ENCODE peak calls at places on chromosomes 6 and 20, in six cellular contexts. C is stimulated activated CD4-positive, alpha-beta T cell treated with anti-CD3 and anti-CD28 coated beads, Interleukin-1b, Interleukin-23, amount 100 ng/mL, for 4 hours; T is T-helper 2 cell; B is A172; S is fibroblast of lung; Y is astrocyte of the spinal cord. M is an unnamed sample.

GRCh38 chr6:51866867-51867266 is 220.5 kb downstream of the PKHD1 start:
- DNase-seq in C (no peak), T (no peak), B (no peak), S (no peak), Y (no peak), M (no peak)

GRCh38 chr6:53524455-53524815 is 20.5 kb downstream of the GCLC start:
- DNase-seq in C (no peak), T (no peak), B (peak; percentile 17), S (peak; percentile 51), Y (peak; percentile 51), M (peak; percentile 47)

GRCh38 chr6:125888989-125889656 is 67.4 kb upstream of the HINT3 start:
- DNase-seq in C (no peak), T (no peak), B (peak; percentile 18), S (peak; percentile 56), Y (peak; percentile 13), M (peak; percentile 54)

GRCh38 chr6:69866351-69867074 is at the start of gene COL19A1:
- DNase-seq in C (no peak), T (no peak), B (no peak), S (no peak), Y (peak; percentile 14), M (peak; percentile 4)

GRCh38 chr20:48910360-48910781 is 11.1 kb upstream of the ARFGEF2 start:
- DNase-seq in C (no peak), T (no peak), B (no peak), S (peak; percentile 41), Y (peak; percentile 45), M (no peak)

GRCh38 chr6:7542065-7542877 is 800 bp downstream of the DSP start:
- DNase-seq in C (peak; percentile 3), T (no peak), B (peak; percentile 22), S (no peak), Y (peak; percentile 3), M (peak; percentile 21)

GRCh38 chr20:7754102-7754501 is 186.2 kb downstream of the HAO1 start:
- DNase-seq in C (no peak), T (no peak), B (no peak), S (no peak), Y (peak; percentile 19), M (no peak)

GRCh38 chr6:89745728-89746127 is 73.9 kb downstream of the MDN1 start:
- DNase-seq in C (no peak), T (no peak), B (no peak), S (peak; percentile 70), Y (no peak), M (no peak)

GRCh38 chr6:148611213-148611612 is 135.6 kb upstream of the UST start:
- DNase-seq in C (no peak), T (no peak), B (peak; percentile 71), S (peak; percentile 67), Y (peak; percentile 31), M (no peak)

GRCh38 chr6:119541132-119541905 is 191.8 kb upstream of the MAN1A1 start:
- DNase-seq in C (no peak), T (no peak), B (peak; percentile 90), S (peak; percentile 100), Y (peak; percentile 99), M (peak; percentile 65)

GRCh38 chr6:36973647-36974046 is 12.3 kb downstream of the MTCH1 start:
- DNase-seq in C (no peak), T (no peak), B (no peak), S (no peak), Y (no peak), M (no peak)

GRCh38 chr6:28863607-28864320 is 60.0 kb downstream of the TRIM27 start:
- DNase-seq in C (peak; percentile 68), T (peak; percentile 80), B (peak; percentile 82), S (peak; percentile 90), Y (peak; percentile 86), M (peak; percentile 34)

GRCh38 chr6:15927531-15928230 is 201.2 kb upstream of the MYLIP start:
- DNase-seq in C (no peak), T (no peak), B (no peak), S (no peak), Y (no peak), M (no peak)

GRCh38 chr20:47453167-47453782 is 48.4 kb upstream of the NCOA3 start:
- DNase-seq in C (no peak), T (no peak), B (peak; percentile 87), S (peak; percentile 77), Y (peak; percentile 92), M (peak; percentile 67)

GRCh38 chr20:2812189-2812588 is 2.6 kb upstream of the C20orf141 start:
- DNase-seq in C (no peak), T (no peak), B (no peak), S (no peak), Y (no peak), M (no peak)

GRCh38 chr6:157325069-157325805 is 1.9 kb upstream of the TMEM242 start:
- DNase-seq in C (no peak), T (no peak), B (no peak), S (no peak), Y (peak; percentile 36), M (no peak)

GRCh38 chr6:125749864-125750691 is 646 bp downstream of the HEY2 start:
- DNase-seq in C (no peak), T (no peak), B (no peak), S (no peak), Y (no peak), M (no peak)

GRCh38 chr6:135209803-135210202 is 28.7 kb downstream of the MYB start:
- DNase-seq in C (no peak), T (no peak), B (no peak), S (no peak), Y (peak; percentile 3), M (no peak)

GRCh38 chr6:43774776-43775583 is 5.0 kb downstream of the VEGFA start:
- DNase-seq in C (peak; percentile 56), T (peak; percentile 46), B (peak; percentile 78), S (peak; percentile 71), Y (peak; percentile 64), M (peak; percentile 61)

GRCh38 chr20:49539481-49540231 is 28.3 kb downstream of the PTGIS start:
- DNase-seq in C (no peak), T (no peak), B (no peak), S (no peak), Y (no peak), M (no peak)

GRCh38 chr6:155103816-155104366 is 108.8 kb downstream of the TIAM2 start:
- DNase-seq in C (no peak), T (peak; percentile 5), B (no peak), S (no peak), Y (no peak), M (no peak)

GRCh38 chr6:113649276-113649675 is 207.9 kb upstream of the MARCKS start:
- DNase-seq in C (no peak), T (no peak), B (no peak), S (no peak), Y (no peak), M (no peak)

GRCh38 chr20:19889011-19889953 is 127.9 kb upstream of the NAA20 start:
- DNase-seq in C (no peak), T (no peak), B (peak; percentile 66), S (peak; percentile 70), Y (peak; percentile 89), M (no peak)

GRCh38 chr20:31945319-31945718 is 6.5 kb downstream of the PDRG1 start:
- DNase-seq in C (no peak), T (no peak), B (no peak), S (no peak), Y (no peak), M (no peak)

GRCh38 chr6:2215342-2215741 is 30.1 kb downstream of the GMDS start:
- DNase-seq in C (no peak), T (no peak), B (peak; percentile 30), S (no peak), Y (peak; percentile 86), M (no peak)

GRCh38 chr20:16397053-16397452 is 176.2 kb downstream of the KIF16B start:
- DNase-seq in C (no peak), T (no peak), B (no peak), S (peak; percentile 26), Y (peak; percentile 19), M (no peak)

GRCh38 chr6:31092769-31093505 is 19.4 kb downstream of the C6orf15 start:
- DNase-seq in C (no peak), T (no peak), B (no peak), S (no peak), Y (no peak), M (no peak)

GRCh38 chr6:33206864-33207568 is 1.3 kb upstream of the RING1 start:
- DNase-seq in C (no peak), T (no peak), B (peak; percentile 36), S (no peak), Y (peak; percentile 34), M (no peak)

GRCh38 chr20:34971038-34971872 is 15.6 kb downstream of the MYH7B start:
- DNase-seq in C (no peak), T (no peak), B (no peak), S (no peak), Y (no peak), M (no peak)

GRCh38 chr6:134368670-134369069 is 50.8 kb upstream of the SGK1 start:
- DNase-seq in C (no peak), T (no peak), B (no peak), S (no peak), Y (no peak), M (no peak)

GRCh38 chr6:39859025-39859424 is 66.8 kb downstream of the DAAM2 start:
- DNase-seq in C (no peak), T (no peak), B (no peak), S (no peak), Y (no peak), M (no peak)

GRCh38 chr6:89585156-89585555 is 53.4 kb downstream of the LYRM2 start:
- DNase-seq in C (no peak), T (no peak), B (no peak), S (no peak), Y (no peak), M (no peak)

GRCh38 chr6:111764238-111765182 is 108.7 kb downstream of the FYN start:
- DNase-seq in C (peak; percentile 48), T (peak; percentile 43), B (no peak), S (no peak), Y (peak; percentile 73), M (no peak)